ENCODE peak calls at places on chromosomes 1 and 21, in four cellular contexts. U is sigmoid colon, Q is adrenal gland, M is endothelial cell of umbilical vein. Y is an unnamed sample.

GRCh38 chr1:24018611-24019580 is 38.8 kb upstream of the SRSF10 start:
- DNase-seq in Q (peak; percentile 97), M (peak; percentile 100), U (peak; percentile 99), Y (peak; percentile 98)

GRCh38 chr1:246647513-246647912 is 76.7 kb upstream of the SCCPDH start:
- DNase-seq in Q (no peak), U (no peak), M (no peak), Y (no peak)

GRCh38 chr1:46800742-46801141 is 1.9 kb downstream of the CYP4B1 start:
- DNase-seq in M (no peak), Q (no peak), U (no peak), Y (peak; percentile 58)

GRCh38 chr1:177171536-177172123 is 872 bp downstream of the BRINP2 start:
- DNase-seq in M (no peak), Q (peak; percentile 21), U (no peak), Y (no peak)

GRCh38 chr1:63671514-63671913 is 78.3 kb downstream of the PGM1 start:
- DNase-seq in Q (no peak), M (no peak), U (no peak), Y (no peak)

GRCh38 chr1:168879906-168880734 is 151.1 kb upstream of the DPT start:
- DNase-seq in M (peak; percentile 8), Q (no peak), U (peak; percentile 71), Y (no peak)

GRCh38 chr1:55803429-55803828 is 588.3 kb upstream of the USP24 start:
- DNase-seq in Q (no peak), M (no peak), U (no peak), Y (no peak)

GRCh38 chr1:236982380-236982779 is 21.9 kb downstream of the MT1HL1 start:
- DNase-seq in M (no peak), U (no peak), Q (no peak), Y (no peak)

GRCh38 chr1:98472878-98473277 is 188.6 kb upstream of the SNX7 start:
- DNase-seq in M (no peak), U (no peak), Q (no peak), Y (no peak)

GRCh38 chr1:68269637-68270430 is 37.5 kb upstream of the WLS start:
- DNase-seq in M (no peak), Q (peak; percentile 27), U (no peak), Y (no peak)

GRCh38 chr1:101115112-101115511 is 89.5 kb upstream of the DPH5 start:
- DNase-seq in Q (no peak), U (no peak), M (no peak), Y (no peak)

GRCh38 chr1:242467556-242468145 is 56.8 kb downstream of the PLD5 start:
- DNase-seq in M (peak; percentile 26), U (no peak), Q (peak; percentile 56), Y (no peak)

GRCh38 chr1:9201421-9202239 is 32.9 kb upstream of the H6PD start:
- DNase-seq in U (peak; percentile 80), M (peak; percentile 48), Q (no peak), Y (no peak)

GRCh38 chr21:31623664-31624063 is 35.8 kb upstream of the SOD1 start:
- DNase-seq in M (peak; percentile 8), U (no peak), Q (no peak), Y (no peak)

GRCh38 chr1:15515026-15515663 is 8.9 kb downstream of the CASP9 start:
- DNase-seq in Q (no peak), U (no peak), M (no peak), Y (no peak)

GRCh38 chr1:202551683-202552082 is 158.6 kb downstream of the SYT2 start:
- DNase-seq in Q (no peak), U (peak; percentile 86), M (no peak), Y (no peak)

GRCh38 chr1:163410073-163410522 is 88.3 kb downstream of the NUF2 start:
- DNase-seq in U (no peak), Q (peak; percentile 37), M (peak; percentile 66), Y (no peak)

GRCh38 chr1:25501235-25502058 is 42.0 kb upstream of the LDLRAP1 start:
- DNase-seq in U (peak; percentile 46), Q (no peak), M (no peak), Y (no peak)

GRCh38 chr1:156060937-156061636 is at the start of gene RAB25:
- DNase-seq in M (no peak), Q (no peak), U (no peak), Y (no peak)

GRCh38 chr1:24888971-24889670 is 41.0 kb downstream of the RUNX3 start:
- DNase-seq in Q (no peak), M (no peak), U (no peak), Y (peak; percentile 28)

GRCh38 chr1:28792644-28793121 is 19.3 kb upstream of the OPRD1 start:
- DNase-seq in U (no peak), M (no peak), Q (no peak), Y (no peak)

GRCh38 chr1:210201671-210202070 is 30.9 kb upstream of the SERTAD4 start:
- DNase-seq in U (no peak), Q (no peak), M (no peak), Y (no peak)

GRCh38 chr21:36684957-36685714 is 13.8 kb upstream of the SIM2 start:
- DNase-seq in Q (no peak), M (no peak), U (no peak), Y (no peak)

GRCh38 chr1:200363200-200363933 is 46.5 kb downstream of the ZNF281 start:
- DNase-seq in M (peak; percentile 7), U (no peak), Q (no peak), Y (no peak)

GRCh38 chr1:200362421-200362820 is 47.4 kb downstream of the ZNF281 start:
- DNase-seq in U (no peak), M (no peak), Q (no peak), Y (no peak)

GRCh38 chr1:200365897-200366426 is 43.9 kb downstream of the ZNF281 start:
- DNase-seq in Q (no peak), U (no peak), M (no peak), Y (no peak)

GRCh38 chr1:200364831-200365230 is 45.0 kb downstream of the ZNF281 start:
- DNase-seq in M (no peak), U (no peak), Q (no peak), Y (no peak)

GRCh38 chr1:200364121-200364759 is 45.6 kb downstream of the ZNF281 start:
- DNase-seq in Q (no peak), M (peak; percentile 32), U (no peak), Y (no peak)
- H3K4me3 ChIP-seq in Q (no peak overlapping the region), M (no peak overlapping the region), U (no peak overlapping the region), Y (no peak overlapping the region)

GRCh38 chr1:78168306-78168705 is 122.5 kb downstream of the GIPC2 start:
- DNase-seq in U (no peak), Q (no peak), M (no peak), Y (no peak)
- TF ChIP-seq POLR2A in U (no peak), Q (no peak), M (no peak), Y (no peak)

DNA sequence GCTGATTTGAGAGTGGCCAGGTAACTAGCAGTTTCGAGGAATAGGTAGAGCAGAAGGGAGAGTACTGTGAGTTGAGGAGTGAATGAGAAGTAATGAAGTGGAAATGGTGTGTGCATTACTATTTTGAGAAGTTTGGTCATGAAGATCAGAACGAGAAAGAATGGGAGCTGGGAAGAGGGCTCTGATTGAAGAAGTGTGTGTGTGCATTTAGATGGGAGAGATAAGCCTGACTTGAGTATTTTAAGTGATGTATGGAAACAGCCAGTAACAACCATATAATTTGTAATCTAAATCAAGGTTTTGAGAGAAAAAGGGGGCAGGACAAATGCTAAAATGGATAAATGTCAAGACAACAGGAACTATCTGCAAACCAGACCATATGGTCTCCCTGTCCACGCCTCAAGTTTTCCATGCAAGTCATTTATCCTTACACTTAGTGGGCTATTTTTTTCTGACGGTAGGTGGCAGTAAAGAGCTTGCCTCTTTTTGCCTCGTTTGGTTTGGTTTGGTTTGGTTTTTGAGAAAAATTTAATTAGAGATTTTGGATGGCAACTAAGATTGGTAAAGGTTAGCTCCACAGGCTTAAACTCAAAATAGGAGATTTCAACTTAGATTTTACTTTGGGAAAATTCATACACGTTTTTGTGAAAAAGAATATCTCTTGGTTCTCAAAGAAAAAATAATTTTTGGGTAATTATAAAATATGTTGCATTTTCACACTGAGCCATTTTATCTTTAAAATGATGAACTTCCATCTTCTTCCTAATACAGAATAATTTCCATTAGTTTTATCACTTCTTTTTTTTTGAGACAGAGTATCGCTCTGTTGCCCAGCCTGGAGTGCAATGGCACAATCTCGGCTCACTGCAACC is 9.5 kb upstream of the B3GALNT2 start:
- DNase-seq in M (peak; percentile 72), Q (peak; percentile 47), U (no peak), Y (no peak)
- TF ChIP-seq CTCF in M (peak; percentile 74), Q (peak; percentile 89), U (peak; percentile 77), Y (peak; percentile 70)

GRCh38 chr1:204340137-204340536 is 19.6 kb downstream of the PLEKHA6 start:
- DNase-seq in M (no peak), Q (no peak), U (no peak), Y (no peak)
- H3K4me3 ChIP-seq in M (no peak overlapping the region), Q (no peak overlapping the region), U (no peak overlapping the region), Y (no peak overlapping the region)

GRCh38 chr1:207823880-207824566 is 72.2 kb downstream of the CD46 start:
- DNase-seq in Q (peak; percentile 92), U (peak; percentile 96), M (peak; percentile 83), Y (no peak)
- TF ChIP-seq POLR2A in Q (peak; percentile 97), U (peak; percentile 93), M (no peak), Y (peak; percentile 72)

GRCh38 chr1:208476825-208477170 is 232.6 kb upstream of the PLXNA2 start:
- DNase-seq in Q (no peak), M (no peak), U (no peak), Y (no peak)

GRCh38 chr1:208479435-208479834 is 235.3 kb upstream of the PLXNA2 start:
- DNase-seq in Q (no peak), U (no peak), M (no peak), Y (no peak)

GRCh38 chr1:208475449-208475848 is 231.3 kb upstream of the PLXNA2 start:
- DNase-seq in M (no peak), U (peak; percentile 67), Q (peak; percentile 49), Y (no peak)

DNA sequence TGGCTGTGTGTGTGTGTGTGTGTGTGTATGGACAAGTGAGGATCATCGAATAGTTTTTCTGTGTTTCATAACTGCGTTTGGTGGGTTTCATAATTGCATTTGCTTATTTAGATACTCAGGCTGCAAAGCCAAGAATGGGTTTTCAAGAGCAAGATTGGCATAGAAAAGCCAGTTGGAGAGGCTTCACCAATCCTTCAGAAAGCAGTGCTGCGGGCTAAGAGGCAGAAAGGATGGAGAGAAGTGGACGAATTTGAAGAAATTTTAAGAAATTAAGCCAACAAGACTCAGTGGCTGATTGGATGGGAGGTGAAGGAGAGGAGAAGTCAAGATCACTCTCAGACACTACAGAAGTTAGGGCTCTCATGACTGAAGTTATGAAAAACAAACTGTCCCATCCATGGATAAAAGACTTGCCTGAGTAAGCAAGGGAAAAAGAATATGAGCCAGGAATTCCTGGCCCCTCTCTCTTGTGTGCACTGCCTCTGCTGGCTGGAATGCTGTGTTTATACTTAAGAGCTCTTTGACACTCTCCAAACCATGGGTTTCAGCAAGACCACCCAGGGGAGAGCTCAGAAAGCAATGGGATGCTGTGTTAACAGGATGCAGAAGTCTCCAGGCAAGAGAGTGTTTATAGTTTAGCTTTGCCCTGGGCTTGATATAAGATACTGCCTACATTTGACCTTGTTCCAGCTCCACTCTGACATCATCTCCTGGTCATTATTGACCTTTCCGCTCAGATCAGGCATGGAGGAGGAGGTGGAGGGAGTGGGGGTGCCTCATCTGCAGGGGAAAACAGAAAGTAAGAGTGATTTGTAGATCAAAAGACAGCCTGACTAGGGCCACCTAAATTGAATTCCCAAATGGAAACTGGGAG is 232.0 kb upstream of the PLXNA2 start:
- DNase-seq in Q (peak; percentile 49), M (peak; percentile 45), U (peak; percentile 67), Y (no peak)
- TF ChIP-seq CTCF in Q (no peak), M (peak; percentile 16), U (no peak), Y (no peak)